ENCODE peak calls at places on chromosomes 1 and 21, in four cellular contexts. J, K, R and P are unnamed samples.

GRCh38 chr1:88175631-88176226 is 508.3 kb upstream of the PKN2 start:
- DNase-seq in R (peak), K (no peak), J (peak), P (no peak)

GRCh38 chr1:101075926-101076325 is 50.3 kb upstream of the DPH5 start:
- DNase-seq in K (no peak), R (no peak), J (no peak), P (no peak)

GRCh38 chr1:154955039-154955717 is 721 bp downstream of the PBXIP1 start:
- DNase-seq in J (peak), R (no peak), K (no peak), P (peak)

GRCh38 chr21:37710555-37711293 is 205.5 kb downstream of the KCNJ6 start:
- DNase-seq in K (peak), J (peak), R (no peak), P (no peak)

GRCh38 chr1:105100102-105100501 is 1350.4 kb downstream of the AMY1C start:
- DNase-seq in R (no peak), J (no peak), K (no peak), P (no peak)

GRCh38 chr21:42678118-42678430 is 24.7 kb downstream of the PDE9A start:
- DNase-seq in J (no peak), K (no peak), R (no peak), P (no peak)

GRCh38 chr1:224673161-224673560 is 57.0 kb downstream of the CNIH3 start:
- DNase-seq in J (no peak), R (no peak), K (no peak), P (no peak)

GRCh38 chr1:51342591-51343206 is 12.3 kb upstream of the TTC39A start:
- DNase-seq in R (no peak), J (no peak), K (no peak), P (no peak)

GRCh38 chr1:244450597-244451538 is 841 bp downstream of the ADSS2 start:
- DNase-seq in R (peak), J (peak), K (peak), P (peak)

GRCh38 chr1:203668401-203668800 is 41.8 kb downstream of the ATP2B4 start:
- DNase-seq in J (no peak), R (no peak), K (no peak), P (no peak)

GRCh38 chr21:34858559-34858958 is 189.8 kb downstream of the CLIC6 start:
- DNase-seq in J (no peak), R (no peak), K (no peak), P (no peak)

GRCh38 chr1:169595764-169596711 is 9.8 kb upstream of the F5 start:
- DNase-seq in R (peak), J (peak), K (no peak), P (no peak)

DNA sequence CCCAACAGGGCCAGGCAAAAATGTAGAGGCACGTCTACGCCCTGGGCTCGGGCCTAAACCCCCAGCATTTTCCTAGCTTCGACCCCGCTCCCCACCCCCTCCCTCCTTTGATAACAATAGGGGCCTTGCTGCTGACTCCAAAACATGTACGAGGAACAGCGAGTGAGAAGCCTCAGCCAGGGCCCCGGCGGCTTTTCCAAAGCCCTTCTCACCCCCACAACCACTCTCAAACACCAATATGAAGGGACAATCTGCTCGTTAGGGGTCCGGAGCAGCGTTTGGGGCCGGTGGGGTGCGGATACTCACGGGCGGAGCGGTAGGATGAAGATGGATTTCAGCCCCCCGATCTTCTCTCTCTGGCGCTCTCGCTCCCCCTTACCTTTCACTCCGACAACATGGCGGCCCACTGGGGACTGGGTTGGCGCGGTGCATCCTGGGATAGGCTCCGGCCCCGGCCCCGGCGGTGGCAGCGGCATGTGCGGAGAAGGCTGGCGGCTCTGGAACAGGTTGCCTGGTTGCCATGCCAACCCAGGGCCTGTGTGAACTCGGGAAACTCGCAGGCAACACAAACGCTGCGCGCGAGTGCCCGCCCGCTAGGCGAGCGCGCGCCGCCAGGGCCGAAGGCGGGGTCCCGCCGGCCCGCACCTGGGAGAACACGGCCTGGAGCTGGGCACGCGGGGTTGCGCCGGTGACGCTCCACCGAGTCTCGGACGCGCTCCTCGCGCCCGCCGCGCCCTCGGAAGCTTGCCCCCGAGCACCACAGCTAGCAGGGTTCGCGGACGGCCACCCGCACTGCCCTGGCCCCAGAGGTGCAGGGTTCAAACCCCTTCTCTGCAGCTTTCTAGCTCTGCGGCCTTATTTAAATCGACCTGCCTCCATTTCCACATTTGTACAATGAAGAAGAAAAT is at the start of gene PUM1:
- DNase-seq in K (peak), J (peak), R (peak), P (peak)
- TF ChIP-seq CTCF in K (no peak), J (no peak), R (no peak), P (peak)

GRCh38 chr1:190436615-190437014 is 41.0 kb downstream of the BRINP3 start:
- DNase-seq in R (peak), J (no peak), K (peak), P (no peak)
- TF ChIP-seq CTCF in R (peak), J (no peak), K (peak), P (no peak)

GRCh38 chr1:246946366-246946765 is 14.6 kb upstream of the AHCTF1 start:
- DNase-seq in J (no peak), K (no peak), R (no peak), P (no peak)

GRCh38 chr1:246951413-246951812 is 19.7 kb upstream of the AHCTF1 start:
- DNase-seq in K (no peak), J (no peak), R (no peak), P (no peak)

DNA sequence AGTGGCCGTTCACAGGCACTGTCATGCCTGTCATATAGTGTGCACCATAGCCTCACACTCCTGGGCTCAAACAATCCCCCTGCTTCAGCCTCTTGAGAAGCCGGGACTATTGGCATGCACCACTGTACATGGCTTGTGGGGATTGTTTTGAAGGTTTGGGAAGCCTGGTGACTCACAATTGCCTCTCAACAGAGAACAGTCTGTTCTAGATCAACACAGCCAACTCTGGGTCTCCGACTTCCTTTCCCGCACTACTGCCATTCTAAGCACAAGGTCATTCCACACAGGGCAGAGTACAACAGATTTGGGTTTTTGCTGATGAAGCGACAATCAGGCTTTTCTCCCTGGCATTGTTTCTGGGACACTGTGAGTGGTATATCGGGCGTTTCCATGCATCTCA is 15.5 kb upstream of the AHCTF1 start:
- DNase-seq in R (no peak), J (peak), K (no peak), P (peak)
- TF ChIP-seq CTCF in R (no peak), J (no peak), K (no peak), P (no peak)

GRCh38 chr1:228463559-228464455 is 23.4 kb upstream of the RNF187 start:
- DNase-seq in R (peak), K (no peak), J (no peak), P (peak)
- TF ChIP-seq CTCF in R (no peak), K (no peak), J (no peak), P (no peak)

GRCh38 chr21:31136891-31137290 is 98.6 kb upstream of the KRTAP19-8 start:
- DNase-seq in R (no peak), K (peak), J (peak), P (no peak)
- TF ChIP-seq CTCF in R (no peak), K (no peak), J (no peak), P (no peak)

DNA sequence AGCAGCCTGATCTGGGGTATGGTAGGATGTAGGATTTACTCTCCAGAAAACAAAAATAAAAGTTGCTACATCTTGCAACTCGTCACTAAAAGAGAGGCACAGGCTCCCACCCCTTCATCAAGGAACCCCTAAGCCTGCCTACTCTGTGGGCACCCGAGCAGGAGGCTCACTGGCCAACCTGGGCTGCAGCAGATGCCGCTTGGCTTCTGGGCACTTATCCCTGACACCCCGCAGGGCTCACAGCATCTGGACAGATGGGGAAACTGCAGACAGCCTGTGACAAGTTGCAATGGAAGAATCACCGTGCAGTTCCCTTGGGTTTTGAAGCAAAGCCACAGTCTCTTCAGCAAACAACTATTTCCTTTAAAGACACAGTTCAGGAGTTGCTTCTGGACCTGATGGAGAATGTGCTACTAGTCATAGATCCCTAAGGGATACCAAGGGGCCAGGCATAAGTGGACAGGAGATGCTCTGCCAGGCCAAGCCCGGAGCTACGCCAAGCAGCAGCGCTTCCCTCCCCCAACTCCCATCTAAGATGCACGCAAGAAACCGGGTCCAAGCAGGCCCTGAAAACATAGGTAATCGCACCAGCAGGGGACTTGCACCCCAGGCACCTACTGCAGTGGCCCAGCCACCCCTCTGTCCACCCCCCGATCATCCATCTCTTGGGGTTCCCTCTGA is 170.6 kb downstream of the NPHP4 start:
- DNase-seq in J (no peak), K (no peak), R (no peak), P (no peak)
- TF ChIP-seq CTCF in J (no peak), K (no peak), R (no peak), P (no peak)